ENCODE peak calls at places on chromosomes 13 and 19, in four cellular contexts. E, J, F and I are unnamed samples.

GRCh38 chr19:45526143-45526542 is 18.9 kb downstream of the VASP start:
- DNase-seq in E (no peak), J (peak; percentile 75), F (peak; percentile 72), I (peak; percentile 75)

GRCh38 chr19:2261438-2262172 is 5.4 kb upstream of the JSRP1 start:
- DNase-seq in E (no peak), J (peak; percentile 37), F (no peak), I (no peak)

GRCh38 chr19:40219721-40220276 is 1.6 kb upstream of the TTC9B start:
- DNase-seq in E (no peak), J (peak; percentile 76), F (peak; percentile 79), I (peak; percentile 37)

GRCh38 chr13:73967397-73968165 is 166.6 kb downstream of the KLF12 start:
- DNase-seq in E (no peak), J (no peak), F (peak; percentile 15), I (no peak)

GRCh38 chr19:46546194-46546896 is 50.7 kb upstream of the PNMA8B start:
- DNase-seq in E (no peak), J (peak; percentile 28), F (peak; percentile 49), I (peak; percentile 86)

GRCh38 chr19:6220385-6221191 is 59.2 kb downstream of the MLLT1 start:
- DNase-seq in E (no peak), J (no peak), F (no peak), I (no peak)

GRCh38 chr13:29519921-29520320 is 75.6 kb downstream of the SLC7A1 start:
- DNase-seq in E (no peak), J (no peak), F (no peak), I (no peak)

GRCh38 chr13:106587787-106588186 is 19.9 kb upstream of the ARGLU1 start:
- DNase-seq in E (no peak), J (peak; percentile 31), F (no peak), I (no peak)

GRCh38 chr19:10214784-10215183 is 16.3 kb downstream of the S1PR2 start:
- DNase-seq in E (no peak), J (peak; percentile 63), F (peak; percentile 77), I (no peak)

GRCh38 chr13:106161186-106161585 is 374.3 kb downstream of the EFNB2 start:
- DNase-seq in E (no peak), J (no peak), F (no peak), I (no peak)

GRCh38 chr13:108322206-108322824 is 52.8 kb downstream of the TNFSF13B start:
- DNase-seq in E (peak; percentile 1), J (peak; percentile 60), F (peak; percentile 33), I (peak; percentile 69)

GRCh38 chr19:2273356-2274184 is 8.4 kb downstream of the PEAK3 start:
- DNase-seq in E (no peak), J (peak; percentile 66), F (peak; percentile 64), I (peak; percentile 85)

DNA sequence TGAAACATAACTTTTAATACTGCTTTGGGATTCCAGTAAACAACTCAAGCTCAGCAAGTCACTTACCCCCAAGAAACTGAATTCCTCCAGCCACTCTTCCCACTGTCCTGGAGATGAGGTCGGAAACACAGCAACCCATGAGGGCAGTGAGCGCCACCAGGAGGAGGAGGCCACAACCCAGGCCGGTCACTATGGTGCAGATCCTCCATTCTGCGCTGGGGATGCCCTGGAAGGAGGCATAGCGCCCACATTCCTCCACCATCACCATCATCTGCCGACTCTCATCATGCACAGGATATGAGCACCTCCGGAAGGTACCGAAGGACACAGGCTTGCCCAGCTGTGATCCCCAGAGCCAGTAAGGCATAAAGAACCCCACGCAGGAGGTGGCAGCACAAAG is 2.2 kb downstream of the LHFPL6 start:
- DNase-seq in E (no peak), J (no peak), F (no peak), I (no peak)
- H3K27ac ChIP-seq in E (no peak overlapping the region), J (no peak overlapping the region), F (no peak overlapping the region), I (no peak overlapping the region)

GRCh38 chr19:4578552-4579248 is 19.2 kb upstream of the SEMA6B start:
- DNase-seq in E (no peak), J (no peak), F (no peak), I (peak; percentile 13)

GRCh38 chr19:4581381-4582111 is 22.1 kb upstream of the SEMA6B start:
- DNase-seq in E (no peak), J (peak; percentile 48), F (peak; percentile 31), I (no peak)

GRCh38 chr19:4580021-4580901 is 20.8 kb upstream of the SEMA6B start:
- DNase-seq in E (no peak), J (no peak), F (no peak), I (peak; percentile 11)

GRCh38 chr19:4580961-4581380 is 21.5 kb upstream of the SEMA6B start:
- DNase-seq in E (no peak), J (no peak), F (no peak), I (no peak)

GRCh38 chr19:4579389-4579788 is 19.9 kb upstream of the SEMA6B start:
- DNase-seq in E (no peak), J (no peak), F (no peak), I (no peak)
- TF ChIP-seq EZH2 in E (no peak), J (no peak), F (no peak), I (no peak)

DNA sequence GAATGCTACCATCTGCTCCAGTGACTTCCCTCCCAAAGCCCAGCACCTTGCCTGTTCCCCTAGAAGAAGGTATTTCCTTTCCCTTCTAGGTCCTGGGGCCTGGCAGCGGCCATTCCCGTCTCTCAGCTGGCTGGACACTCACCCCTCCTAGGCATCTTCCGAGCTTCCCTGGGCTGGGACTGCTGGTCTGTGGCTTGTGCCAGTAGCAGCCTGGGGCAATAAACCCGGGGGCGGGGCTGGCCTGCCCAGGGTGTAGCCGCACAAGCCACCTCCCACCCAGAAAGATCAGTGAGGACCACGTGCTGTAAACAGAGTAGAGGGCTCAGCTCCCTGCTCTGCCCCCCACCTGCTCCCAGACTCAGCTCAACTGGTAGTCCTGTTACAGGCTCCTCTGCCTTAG is 15.0 kb downstream of the LIPE start:
- DNase-seq in E (no peak), J (no peak), F (no peak), I (peak; percentile 38)
- H3K27ac ChIP-seq in E (no peak overlapping the region), J (no peak overlapping the region), F (no peak overlapping the region), I (no peak overlapping the region)

GRCh38 chr19:50667759-50668231 is 18.6 kb downstream of the C19orf81 start:
- DNase-seq in E (no peak), J (no peak), F (no peak), I (no peak)
- TF ChIP-seq EZH2 in E (peak; percentile 79), J (peak; percentile 87), F (peak; percentile 89), I (peak; percentile 83)

GRCh38 chr13:32117696-32118095 is 86.1 kb downstream of the FRY start:
- DNase-seq in E (no peak), J (no peak), F (no peak), I (no peak)
- H3K27ac ChIP-seq in E (no peak overlapping the region), J (no peak overlapping the region), F (no peak overlapping the region), I (no peak overlapping the region)

DNA sequence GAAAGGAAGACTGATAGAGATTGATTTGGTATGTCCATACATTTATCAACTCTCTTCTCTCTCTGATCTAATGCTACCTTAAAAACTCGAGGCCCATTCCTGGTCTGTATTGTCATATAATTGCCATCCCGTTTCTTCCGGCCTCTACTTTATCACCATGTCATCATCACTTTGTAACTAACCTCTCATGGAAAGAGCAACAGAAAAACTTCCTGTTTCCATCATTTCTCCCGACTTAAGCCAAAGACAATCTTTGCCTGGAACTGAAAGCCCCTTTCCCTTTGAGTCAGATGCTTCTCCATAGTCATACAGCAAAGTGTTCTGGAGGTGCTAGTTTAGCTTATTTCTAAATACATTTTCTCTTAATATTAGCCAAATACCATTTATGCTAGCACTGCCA is 2.8 kb upstream of the STOML3 start:
- DNase-seq in E (no peak), J (no peak), F (no peak), I (no peak)
- TF ChIP-seq EZH2 in E (no peak), J (no peak), F (no peak), I (no peak)

DNA sequence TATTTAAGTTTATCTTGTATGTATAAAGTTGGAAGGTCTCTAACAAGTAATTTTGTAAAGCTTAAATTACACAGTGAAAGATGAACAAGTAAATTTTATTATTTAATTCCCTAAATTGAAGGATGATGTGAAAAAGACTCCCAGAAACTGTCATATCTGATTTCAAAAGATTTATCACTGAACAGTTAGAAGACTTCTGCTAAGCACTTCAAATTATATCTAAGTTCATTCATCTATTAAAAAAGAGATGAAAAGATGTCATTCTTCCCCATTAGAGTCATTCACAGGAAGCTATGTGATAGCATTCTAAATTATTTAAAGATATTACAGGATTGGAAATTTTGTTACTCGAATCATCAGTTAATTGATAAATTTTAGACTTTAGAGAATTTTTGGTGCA is 359.4 kb downstream of the ITGBL1 start:
- DNase-seq in E (no peak), J (no peak), F (no peak), I (no peak)
- H3K27ac ChIP-seq in E (no peak overlapping the region), J (no peak overlapping the region), F (no peak overlapping the region), I (no peak overlapping the region)

GRCh38 chr13:95352486-95352885 is 51.2 kb upstream of the ABCC4 start:
- DNase-seq in E (no peak), J (peak; percentile 41), F (no peak), I (no peak)
- TF ChIP-seq EZH2 in E (no peak), J (no peak), F (no peak), I (no peak)

DNA sequence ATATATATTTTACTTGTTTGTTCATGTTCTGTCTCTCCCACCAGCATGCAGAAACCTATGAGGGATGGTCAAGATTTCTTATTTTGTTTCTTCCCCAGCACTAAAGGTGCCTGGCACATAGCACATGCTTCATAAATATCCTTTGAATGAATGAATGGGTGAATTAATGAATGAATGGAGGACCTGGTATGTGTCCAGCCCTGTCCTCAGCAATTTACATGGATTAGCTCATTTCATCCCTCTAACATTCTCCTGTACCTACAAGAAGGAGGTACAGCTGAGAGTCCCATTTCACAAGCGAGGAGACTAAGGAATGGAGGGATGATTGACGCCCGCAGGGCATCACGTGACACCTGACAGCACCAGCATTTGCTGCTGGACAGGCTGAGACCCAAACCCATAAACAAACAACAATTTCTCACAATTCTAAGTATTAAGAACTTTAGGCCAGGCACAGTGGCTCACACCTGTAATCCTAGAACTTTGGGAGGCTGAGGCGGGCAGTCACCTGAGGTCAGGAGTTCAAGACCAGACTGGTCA is 6.8 kb upstream of the BCAT2 start:
- DNase-seq in E (no peak), J (no peak), F (no peak), I (no peak)
- H3K27ac ChIP-seq in E (no peak overlapping the region), J (no peak overlapping the region), F (no peak overlapping the region), I (no peak overlapping the region)